ENCODE peak calls at places on chromosomes 1 and 21, in five cellular contexts. P, N, I, V and X are unnamed samples.

GRCh38 chr1:212566522-212567479 is 41.8 kb upstream of the ATF3 start:
- DNase-seq in V (no peak), N (peak; percentile 57), P (no peak), I (no peak), X (peak; percentile 78)

GRCh38 chr1:68197891-68198290 is 34.4 kb downstream of the WLS start:
- DNase-seq in N (no peak), P (no peak), V (peak; percentile 8), I (no peak), X (no peak)

GRCh38 chr1:230986976-230987375 is 8.1 kb downstream of the ARV1 start:
- DNase-seq in V (no peak), I (no peak), N (peak; percentile 23), P (no peak), X (no peak)

GRCh38 chr1:225814381-225814780 is 4.5 kb downstream of the EPHX1 start:
- DNase-seq in P (no peak), I (no peak), V (no peak), N (no peak), X (no peak)

GRCh38 chr1:19484338-19484792 is 974 bp downstream of the CAPZB start:
- DNase-seq in I (no peak), N (no peak), V (no peak), P (no peak), X (no peak)

GRCh38 chr1:2111674-2112035 is 61.4 kb downstream of the PRKCZ start:
- DNase-seq in N (no peak), V (no peak), I (no peak), P (no peak), X (no peak)

GRCh38 chr1:44485229-44485932 is 80.3 kb downstream of the RNF220 start:
- DNase-seq in V (no peak), N (peak; percentile 94), P (no peak), I (no peak), X (peak; percentile 92)

GRCh38 chr21:43778469-43779335 is 2.6 kb upstream of the CSTB start:
- DNase-seq in N (no peak), I (no peak), V (no peak), P (no peak), X (peak; percentile 66)

GRCh38 chr1:156643266-156644092 is 1.6 kb downstream of the BCAN start:
- DNase-seq in I (no peak), V (no peak), N (no peak), P (no peak), X (peak; percentile 77)

GRCh38 chr1:23657659-23658275 is 33.8 kb upstream of the RPL11 start:
- DNase-seq in P (peak; percentile 40), N (peak; percentile 53), I (peak; percentile 63), V (no peak), X (peak; percentile 56)

GRCh38 chr1:50701706-50702317 is 258.3 kb downstream of the FAF1 start:
- DNase-seq in V (no peak), N (no peak), P (no peak), I (no peak), X (no peak)

GRCh38 chr1:181353526-181353925 is 129.8 kb upstream of the CACNA1E start:
- DNase-seq in I (no peak), P (no peak), N (no peak), V (no peak), X (no peak)

GRCh38 chr1:246281195-246281594 is 225.9 kb downstream of the SMYD3 start:
- DNase-seq in I (no peak), N (no peak), P (no peak), V (no peak), X (no peak)

GRCh38 chr1:112803906-112804762 is 89.0 kb upstream of the PPM1J start:
- DNase-seq in I (peak; percentile 86), N (peak; percentile 80), V (peak; percentile 52), P (peak; percentile 52), X (peak; percentile 71)

GRCh38 chr1:59766463-59766862 is 48.3 kb upstream of the HOOK1 start:
- DNase-seq in V (no peak), P (no peak), I (no peak), N (no peak), X (no peak)

GRCh38 chr21:14815001-14815400 is 249.8 kb downstream of the NRIP1 start:
- DNase-seq in I (no peak), P (no peak), V (no peak), N (no peak), X (no peak)

GRCh38 chr1:186482661-186483255 is 21.8 kb upstream of the PDC start:
- DNase-seq in I (peak; percentile 67), P (peak; percentile 33), V (no peak), N (peak; percentile 87), X (peak; percentile 60)

GRCh38 chr1:84635261-84635848 is 54.9 kb downstream of the SSX2IP start:
- DNase-seq in V (no peak), I (no peak), N (no peak), P (no peak), X (no peak)

GRCh38 chr1:53945183-53945432 is 391 bp downstream of the IFT25 start:
- DNase-seq in V (no peak), N (no peak), P (no peak), I (no peak), X (no peak)

GRCh38 chr21:39350094-39351006 is 1.5 kb upstream of the HMGN1 start:
- DNase-seq in N (no peak), P (no peak), I (no peak), V (no peak), X (peak; percentile 66)

GRCh38 chr1:30852026-30852425 is 56.5 kb downstream of the SDC3 start:
- DNase-seq in N (peak; percentile 94), V (peak; percentile 37), P (peak; percentile 71), I (no peak), X (no peak)

GRCh38 chr1:180265871-180266270 is 35.8 kb downstream of the LHX4 start:
- DNase-seq in V (no peak), P (no peak), I (no peak), N (no peak), X (no peak)

GRCh38 chr1:59678809-59679228 is 135.9 kb upstream of the HOOK1 start:
- DNase-seq in N (peak; percentile 91), I (no peak), V (no peak), P (no peak), X (peak; percentile 75)

GRCh38 chr1:153515504-153516394 is 20.0 kb downstream of the S100A6 start:
- DNase-seq in N (no peak), I (peak; percentile 93), V (no peak), P (no peak), X (peak; percentile 83)

GRCh38 chr1:79391896-79392295 is 385.4 kb upstream of the ADGRL4 start:
- DNase-seq in I (no peak), V (no peak), N (no peak), P (no peak), X (no peak)

GRCh38 chr1:187942986-187943385 is 1114.2 kb downstream of the PLA2G4A start:
- DNase-seq in V (no peak), N (no peak), P (no peak), I (no peak), X (no peak)

GRCh38 chr1:47993356-47993755 is 3.8 kb downstream of the TRABD2B start:
- DNase-seq in V (no peak), P (no peak), N (no peak), I (no peak), X (no peak)

GRCh38 chr1:156025873-156026272 is 5.1 kb upstream of the SSR2 start:
- DNase-seq in N (peak; percentile 57), P (no peak), V (no peak), I (peak; percentile 64), X (peak; percentile 36)

GRCh38 chr1:192439373-192440025 is 122.7 kb downstream of the RGS21 start:
- DNase-seq in N (peak; percentile 58), V (no peak), I (no peak), P (no peak), X (no peak)

GRCh38 chr1:70915258-70915657 is 132.4 kb downstream of the PTGER3 start:
- DNase-seq in N (no peak), P (no peak), V (no peak), I (no peak), X (no peak)

GRCh38 chr1:93348104-93348780 is 2.5 kb downstream of the DR1 start:
- DNase-seq in N (no peak), P (no peak), V (no peak), I (no peak), X (no peak)

GRCh38 chr1:151902858-151903257 is 6.5 kb downstream of the THEM4 start:
- DNase-seq in V (no peak), N (no peak), I (no peak), P (no peak), X (no peak)

GRCh38 chr1:151893176-151893924 is 16.0 kb downstream of the THEM4 start:
- DNase-seq in I (no peak), V (no peak), N (no peak), P (no peak), X (no peak)

GRCh38 chr1:151898519-151898991 is 10.8 kb downstream of the THEM4 start:
- DNase-seq in N (no peak), P (no peak), V (no peak), I (no peak), X (no peak)

GRCh38 chr1:151892190-151892589 is 17.1 kb downstream of the THEM4 start:
- DNase-seq in V (no peak), I (no peak), P (no peak), N (peak; percentile 70), X (no peak)

GRCh38 chr1:151897861-151898468 is 11.3 kb downstream of the THEM4 start:
- DNase-seq in I (no peak), N (no peak), V (no peak), P (no peak), X (no peak)
- H3K4me3 ChIP-seq in I (no peak overlapping the region), N (no peak overlapping the region), V (no peak overlapping the region), P (no peak overlapping the region), X (no peak overlapping the region)

DNA sequence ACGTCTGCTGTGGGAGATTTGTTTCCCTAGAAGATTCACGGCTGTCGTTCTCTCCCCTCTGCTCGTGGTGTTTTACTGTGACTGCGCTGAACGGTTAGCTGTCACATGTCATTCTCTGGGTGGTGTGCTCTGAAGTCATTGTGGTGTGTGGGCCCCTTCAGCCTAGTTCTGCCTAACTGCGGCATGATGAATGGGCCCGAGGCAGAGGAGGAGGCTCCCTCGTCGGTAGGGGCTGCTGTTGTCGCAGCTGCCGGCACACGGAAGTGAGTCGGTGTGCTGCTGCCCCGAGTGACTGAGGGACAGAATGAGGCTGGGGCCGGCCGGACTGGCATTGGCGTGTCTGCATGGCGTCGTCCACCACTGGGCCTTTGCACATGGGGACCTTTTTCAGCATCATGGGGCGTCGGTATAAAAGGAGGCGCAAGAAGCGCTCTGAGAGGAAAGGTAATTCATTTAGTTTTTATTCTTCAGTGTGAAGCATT is 77.9 kb downstream of the ADARB1 start:
- DNase-seq in V (no peak), P (peak; percentile 33), N (no peak), I (no peak), X (peak; percentile 94)
- H3K4me3 ChIP-seq in V (no peak overlapping the region), P (no peak overlapping the region), N (no peak overlapping the region), I (no peak overlapping the region), X (peak overlapping the region; percentile 35)

GRCh38 chr1:119251751-119252150 is 111.3 kb upstream of the WARS2 start:
- DNase-seq in N (no peak), P (no peak), V (no peak), I (no peak), X (no peak)

GRCh38 chr1:119249283-119249682 is 108.8 kb upstream of the WARS2 start:
- DNase-seq in I (no peak), N (no peak), P (no peak), V (no peak), X (no peak)

GRCh38 chr1:119254067-119254720 is 113.7 kb upstream of the WARS2 start:
- DNase-seq in N (no peak), P (no peak), V (no peak), I (no peak), X (no peak)

GRCh38 chr1:119253366-119253765 is 112.9 kb upstream of the WARS2 start:
- DNase-seq in P (no peak), I (no peak), V (no peak), N (peak; percentile 26), X (no peak)

GRCh38 chr1:119250299-119250698 is 109.8 kb upstream of the WARS2 start:
- DNase-seq in N (no peak), I (no peak), P (no peak), V (no peak), X (no peak)
- H3K4me3 ChIP-seq in N (no peak overlapping the region), I (no peak overlapping the region), P (no peak overlapping the region), V (no peak overlapping the region), X (no peak overlapping the region)

GRCh38 chr1:86922445-86922844 is 8.0 kb downstream of the HS2ST1 start:
- DNase-seq in P (no peak), V (no peak), N (no peak), I (no peak), X (no peak)
- H3K4me3 ChIP-seq in P (no peak overlapping the region), V (no peak overlapping the region), N (no peak overlapping the region), I (no peak overlapping the region), X (no peak overlapping the region)